ENCODE peak calls at places on chromosomes 4 and X, in nine cellular contexts. One of them, this sample, is unnamed. For H3K9me3, the result is how much of the 10 kb centered on the place peaks cover.

GRCh38 chrX:101659601-101660063 is at the start of gene ARMCX2:
- DNase-seq in hepatocyte: peak
- DNase-seq in neural progenitor cell: peak
- DNase-seq in uterus: peak
- DNase-seq in mammary epithelial cell: no peak
- DNase-seq in tibial nerve: peak
- DNase-seq in heart right ventricle: peak
- DNase-seq in adrenal gland: peak
- DNase-seq in psoas muscle: no peak
- DNase-seq in this sample: peak

GRCh38 chr4:98300706-98301105 is 39.5 kb downstream of the RAP1GDS1 start:
- DNase-seq in tibial nerve: no peak
- DNase-seq in mammary epithelial cell: no peak
- DNase-seq in psoas muscle: no peak
- DNase-seq in neural progenitor cell: no peak
- DNase-seq in heart right ventricle: no peak
- DNase-seq in hepatocyte: no peak
- DNase-seq in uterus: no peak
- DNase-seq in adrenal gland: no peak
- DNase-seq in this sample: no peak

GRCh38 chr4:152038238-152038637 is 277.4 kb upstream of the GATB start:
- DNase-seq in psoas muscle: no peak
- DNase-seq in heart right ventricle: peak
- DNase-seq in uterus: no peak
- DNase-seq in mammary epithelial cell: peak
- DNase-seq in neural progenitor cell: no peak
- DNase-seq in adrenal gland: peak
- DNase-seq in hepatocyte: no peak
- DNase-seq in tibial nerve: no peak
- DNase-seq in this sample: no peak

GRCh38 chrX:142266417-142266816 is 61.3 kb upstream of the MAGEC2 start:
- DNase-seq in mammary epithelial cell: no peak
- DNase-seq in heart right ventricle: no peak
- DNase-seq in hepatocyte: no peak
- DNase-seq in adrenal gland: no peak
- DNase-seq in uterus: no peak
- DNase-seq in neural progenitor cell: no peak
- DNase-seq in psoas muscle: no peak
- DNase-seq in tibial nerve: no peak
- DNase-seq in this sample: no peak

GRCh38 chrX:19625612-19626011 is 110.3 kb upstream of the MAP3K15 start:
- DNase-seq in heart right ventricle: no peak
- DNase-seq in uterus: no peak
- DNase-seq in adrenal gland: no peak
- DNase-seq in hepatocyte: no peak
- DNase-seq in mammary epithelial cell: peak
- DNase-seq in tibial nerve: no peak
- DNase-seq in psoas muscle: no peak
- DNase-seq in neural progenitor cell: no peak
- DNase-seq in this sample: peak

GRCh38 chrX:3346436-3347329 is at the start of gene MXRA5:
- DNase-seq in neural progenitor cell: peak
- DNase-seq in heart right ventricle: peak
- DNase-seq in mammary epithelial cell: peak
- DNase-seq in uterus: no peak
- DNase-seq in hepatocyte: peak
- DNase-seq in psoas muscle: no peak
- DNase-seq in adrenal gland: peak
- DNase-seq in tibial nerve: no peak
- DNase-seq in this sample: no peak

GRCh38 chr4:11966782-11967181 is 538.1 kb upstream of the HS3ST1 start:
- DNase-seq in tibial nerve: no peak
- DNase-seq in adrenal gland: no peak
- DNase-seq in heart right ventricle: no peak
- DNase-seq in neural progenitor cell: no peak
- DNase-seq in hepatocyte: no peak
- DNase-seq in uterus: no peak
- DNase-seq in mammary epithelial cell: no peak
- DNase-seq in psoas muscle: no peak
- DNase-seq in this sample: no peak

GRCh38 chrX:69387559-69388487 is 116.3 kb upstream of the NALF2 start:
- DNase-seq in heart right ventricle: peak
- DNase-seq in tibial nerve: peak
- DNase-seq in hepatocyte: peak
- DNase-seq in uterus: peak
- DNase-seq in adrenal gland: peak
- DNase-seq in neural progenitor cell: peak
- DNase-seq in psoas muscle: peak
- DNase-seq in mammary epithelial cell: peak
- DNase-seq in this sample: peak

GRCh38 chrX:9614016-9614415 is 149.2 kb downstream of the TBL1X start:
- DNase-seq in adrenal gland: no peak
- DNase-seq in uterus: no peak
- DNase-seq in tibial nerve: no peak
- DNase-seq in mammary epithelial cell: no peak
- DNase-seq in psoas muscle: no peak
- DNase-seq in neural progenitor cell: no peak
- DNase-seq in heart right ventricle: no peak
- DNase-seq in hepatocyte: no peak
- DNase-seq in this sample: no peak

GRCh38 chrX:40094900-40095587 is 2.7 kb downstream of the BCOR start:
- DNase-seq in psoas muscle: no peak
- DNase-seq in uterus: no peak
- DNase-seq in mammary epithelial cell: no peak
- DNase-seq in heart right ventricle: no peak
- DNase-seq in hepatocyte: no peak
- DNase-seq in adrenal gland: no peak
- DNase-seq in neural progenitor cell: peak
- DNase-seq in tibial nerve: no peak
- DNase-seq in this sample: no peak

GRCh38 chrX:150569155-150569477 is 695 bp downstream of the MTM1 start:
- DNase-seq in psoas muscle: peak
- DNase-seq in tibial nerve: no peak
- DNase-seq in adrenal gland: peak
- DNase-seq in hepatocyte: peak
- DNase-seq in mammary epithelial cell: peak
- DNase-seq in uterus: no peak
- DNase-seq in heart right ventricle: no peak
- DNase-seq in neural progenitor cell: no peak
- DNase-seq in this sample: peak

GRCh38 chr4:172680701-172681100 is 487.9 kb upstream of the GALNT7 start:
- DNase-seq in hepatocyte: no peak
- DNase-seq in psoas muscle: no peak
- DNase-seq in adrenal gland: no peak
- DNase-seq in uterus: no peak
- DNase-seq in heart right ventricle: no peak
- DNase-seq in mammary epithelial cell: no peak
- DNase-seq in neural progenitor cell: no peak
- DNase-seq in tibial nerve: no peak
- DNase-seq in this sample: no peak

GRCh38 chr4:89307446-89308160 is at the start of gene GPRIN3:
- DNase-seq in uterus: peak
- DNase-seq in heart right ventricle: peak
- DNase-seq in hepatocyte: peak
- DNase-seq in neural progenitor cell: peak
- DNase-seq in mammary epithelial cell: no peak
- DNase-seq in adrenal gland: peak
- DNase-seq in psoas muscle: peak
- DNase-seq in tibial nerve: no peak
- DNase-seq in this sample: peak

GRCh38 chr4:84878090-84878489 is 88.4 kb downstream of the WDFY3 start:
- DNase-seq in uterus: no peak
- DNase-seq in neural progenitor cell: no peak
- DNase-seq in mammary epithelial cell: peak
- DNase-seq in psoas muscle: no peak
- DNase-seq in hepatocyte: no peak
- DNase-seq in tibial nerve: no peak
- DNase-seq in heart right ventricle: no peak
- DNase-seq in adrenal gland: no peak
- DNase-seq in this sample: no peak

GRCh38 chr4:157075811-157076577 is at the start of gene GLRB:
- DNase-seq in mammary epithelial cell: peak
- DNase-seq in hepatocyte: peak
- DNase-seq in neural progenitor cell: peak
- DNase-seq in heart right ventricle: no peak
- DNase-seq in psoas muscle: peak
- DNase-seq in tibial nerve: no peak
- DNase-seq in uterus: peak
- DNase-seq in adrenal gland: peak
- DNase-seq in this sample: no peak

GRCh38 chr4:8672486-8672885 is 79.9 kb downstream of the CPZ start:
- DNase-seq in adrenal gland: no peak
- DNase-seq in heart right ventricle: no peak
- DNase-seq in psoas muscle: no peak
- DNase-seq in neural progenitor cell: no peak
- DNase-seq in mammary epithelial cell: no peak
- DNase-seq in hepatocyte: no peak
- DNase-seq in tibial nerve: no peak
- DNase-seq in uterus: no peak
- DNase-seq in this sample: no peak
- H3K4me3 ChIP-seq in adrenal gland: no peak
- H3K4me3 ChIP-seq in heart right ventricle: no peak
- H3K4me3 ChIP-seq in psoas muscle: no peak
- H3K4me3 ChIP-seq in neural progenitor cell: no peak
- H3K4me3 ChIP-seq in mammary epithelial cell: no peak
- H3K4me3 ChIP-seq in hepatocyte: no peak
- H3K4me3 ChIP-seq in tibial nerve: no peak
- H3K4me3 ChIP-seq in uterus: no peak
- H3K4me3 ChIP-seq in this sample: no peak

DNA sequence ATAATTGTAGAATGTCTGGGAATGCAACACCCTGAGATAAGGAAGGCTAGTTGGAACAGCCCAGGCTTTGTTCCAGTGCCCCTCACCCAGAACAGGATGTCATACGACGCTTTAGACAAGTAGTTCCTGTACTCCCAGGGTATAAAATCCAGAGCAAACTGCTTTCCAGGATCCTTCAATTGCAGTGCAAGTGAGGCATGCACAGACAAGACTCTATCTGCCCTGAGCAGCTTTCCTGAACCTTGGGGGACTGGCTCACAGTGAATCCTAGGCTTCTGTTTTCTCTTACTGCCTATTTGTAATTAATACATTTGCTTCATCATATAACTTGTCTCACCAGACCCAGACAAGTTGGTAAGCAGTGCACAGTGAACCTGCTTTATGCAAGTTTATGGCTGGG is 48.4 kb upstream of the IL9R start:
- DNase-seq in mammary epithelial cell: peak
- DNase-seq in heart right ventricle: no peak
- DNase-seq in neural progenitor cell: no peak
- DNase-seq in tibial nerve: no peak
- DNase-seq in uterus: no peak
- DNase-seq in hepatocyte: no peak
- DNase-seq in psoas muscle: no peak
- DNase-seq in adrenal gland: no peak
- DNase-seq in this sample: no peak
- H3K9me3 ChIP-seq in mammary epithelial cell: under half
- H3K9me3 ChIP-seq in heart right ventricle: under half
- H3K9me3 ChIP-seq in neural progenitor cell: under half
- H3K9me3 ChIP-seq in tibial nerve: under half
- H3K9me3 ChIP-seq in uterus: under half
- H3K9me3 ChIP-seq in hepatocyte: under half
- H3K9me3 ChIP-seq in psoas muscle: under half
- H3K9me3 ChIP-seq in adrenal gland: under half
- H3K9me3 ChIP-seq in this sample: under half

DNA sequence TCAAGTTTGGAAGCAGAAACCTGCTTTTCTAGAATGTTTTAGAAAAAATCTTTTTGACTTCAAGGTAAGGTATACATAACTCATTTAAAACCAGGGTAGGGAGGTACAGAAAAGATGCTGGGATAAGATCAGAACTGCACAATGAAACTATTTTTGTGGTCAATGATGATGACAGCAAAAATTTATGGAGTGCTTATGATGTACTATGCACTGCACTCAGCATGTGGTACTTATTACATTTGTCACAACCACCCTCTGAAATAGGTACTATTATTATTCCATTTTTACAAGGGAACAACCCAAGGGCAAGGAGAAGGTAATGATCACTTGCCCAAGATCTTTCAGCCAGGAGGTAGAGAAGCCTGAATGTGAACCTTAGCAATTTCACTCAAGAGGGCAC is 8.0 kb downstream of the GPM6B start:
- DNase-seq in mammary epithelial cell: peak
- DNase-seq in psoas muscle: no peak
- DNase-seq in adrenal gland: no peak
- DNase-seq in uterus: no peak
- DNase-seq in heart right ventricle: no peak
- DNase-seq in tibial nerve: no peak
- DNase-seq in neural progenitor cell: no peak
- DNase-seq in hepatocyte: no peak
- DNase-seq in this sample: no peak
- TF ChIP-seq CTCF in mammary epithelial cell: no peak
- TF ChIP-seq CTCF in psoas muscle: no peak
- TF ChIP-seq CTCF in adrenal gland: no peak
- TF ChIP-seq CTCF in uterus: no peak
- TF ChIP-seq CTCF in heart right ventricle: no peak
- TF ChIP-seq CTCF in tibial nerve: no peak
- TF ChIP-seq CTCF in neural progenitor cell: no peak
- TF ChIP-seq CTCF in hepatocyte: no peak
- TF ChIP-seq CTCF in this sample: no peak

GRCh38 chrX:54494166-54494969 is 1.7 kb downstream of the FGD1 start:
- DNase-seq in neural progenitor cell: no peak
- DNase-seq in heart right ventricle: no peak
- DNase-seq in uterus: no peak
- DNase-seq in adrenal gland: no peak
- DNase-seq in tibial nerve: no peak
- DNase-seq in psoas muscle: no peak
- DNase-seq in mammary epithelial cell: peak
- DNase-seq in hepatocyte: no peak
- DNase-seq in this sample: no peak

GRCh38 chrX:54495814-54496516 is at the start of gene FGD1:
- DNase-seq in adrenal gland: peak
- DNase-seq in hepatocyte: peak
- DNase-seq in neural progenitor cell: peak
- DNase-seq in uterus: peak
- DNase-seq in mammary epithelial cell: peak
- DNase-seq in psoas muscle: peak
- DNase-seq in tibial nerve: peak
- DNase-seq in heart right ventricle: peak
- DNase-seq in this sample: peak

GRCh38 chrX:54496517-54496852 is 451 bp upstream of the FGD1 start:
- DNase-seq in tibial nerve: no peak
- DNase-seq in uterus: peak
- DNase-seq in heart right ventricle: no peak
- DNase-seq in adrenal gland: no peak
- DNase-seq in neural progenitor cell: no peak
- DNase-seq in psoas muscle: no peak
- DNase-seq in mammary epithelial cell: no peak
- DNase-seq in hepatocyte: no peak
- DNase-seq in this sample: no peak

GRCh38 chrX:54494970-54495813 is 842 bp downstream of the FGD1 start:
- DNase-seq in neural progenitor cell: peak
- DNase-seq in psoas muscle: no peak
- DNase-seq in hepatocyte: peak
- DNase-seq in adrenal gland: peak
- DNase-seq in heart right ventricle: no peak
- DNase-seq in tibial nerve: no peak
- DNase-seq in mammary epithelial cell: peak
- DNase-seq in uterus: peak
- DNase-seq in this sample: no peak

DNA sequence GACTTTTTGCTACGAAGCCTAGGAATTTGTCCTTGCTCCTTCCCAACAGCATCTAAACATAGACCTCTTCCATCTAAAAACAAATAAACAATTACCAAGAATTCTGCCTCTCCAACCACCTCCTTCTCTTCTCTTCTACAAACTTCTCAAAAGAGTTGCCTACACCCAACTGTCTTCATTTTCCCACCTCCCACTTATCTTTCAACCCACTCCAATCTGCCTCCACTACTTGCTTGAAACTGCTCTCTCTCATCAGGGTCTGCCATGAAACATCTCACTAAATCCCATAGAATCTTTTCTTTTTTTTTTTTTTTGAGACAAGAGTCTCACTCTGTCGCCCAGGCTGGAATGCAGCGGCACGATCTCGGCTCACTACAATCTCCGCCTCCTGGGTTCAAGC is 902 bp upstream of the FGD1 start:
- DNase-seq in uterus: no peak
- DNase-seq in hepatocyte: no peak
- DNase-seq in adrenal gland: no peak
- DNase-seq in heart right ventricle: no peak
- DNase-seq in neural progenitor cell: no peak
- DNase-seq in tibial nerve: no peak
- DNase-seq in mammary epithelial cell: no peak
- DNase-seq in psoas muscle: no peak
- DNase-seq in this sample: no peak
- H3K4me3 ChIP-seq in uterus: no peak
- H3K4me3 ChIP-seq in hepatocyte: no peak
- H3K4me3 ChIP-seq in adrenal gland: no peak
- H3K4me3 ChIP-seq in heart right ventricle: no peak
- H3K4me3 ChIP-seq in neural progenitor cell: no peak
- H3K4me3 ChIP-seq in tibial nerve: no peak
- H3K4me3 ChIP-seq in mammary epithelial cell: no peak
- H3K4me3 ChIP-seq in psoas muscle: no peak
- H3K4me3 ChIP-seq in this sample: no peak